ENCODE peak calls at places on chromosome 16, in six cellular contexts. D is HT1080; B is iPS-NIHi11; L is H9; S is CD4-positive, alpha-beta memory T cell; E is NCI-H1105 treated with DMSO at 0.1 percent for 48 hours. T is an unnamed sample.
A peak's percentile ranks its signal among the peaks of the same experiment; 100 is the strongest.

GRCh38 chr16:55835578-55835977 is 2.7 kb upstream of the CES1 start:
- DNase-seq in S (no peak), B (no peak), L (no peak), E (no peak), D (no peak), T (no peak)

GRCh38 chr16:30942421-30942796 is 6.5 kb upstream of the ORAI3 start:
- DNase-seq in D (no peak), B (no peak), E (no peak), S (no peak), L (no peak), T (no peak)

GRCh38 chr16:72876221-72876620 is 171.7 kb downstream of the ZFHX3 start:
- DNase-seq in E (no peak), L (no peak), D (peak; percentile 88), S (no peak), B (no peak), T (no peak)

GRCh38 chr16:49419016-49419415 is 45.4 kb downstream of the C16orf78 start:
- DNase-seq in L (no peak), E (no peak), S (no peak), D (no peak), B (no peak), T (no peak)

GRCh38 chr16:25064967-25065366 is 46.6 kb upstream of the LCMT1 start:
- DNase-seq in L (no peak), E (no peak), B (no peak), S (no peak), D (no peak), T (no peak)

GRCh38 chr16:73095885-73096341 is 48.0 kb upstream of the ZFHX3 start:
- DNase-seq in S (no peak), E (peak; percentile 83), D (no peak), B (peak; percentile 29), L (no peak), T (no peak)

GRCh38 chr16:31224092-31224955 is 7.4 kb upstream of the PYDC1 start:
- DNase-seq in E (no peak), S (no peak), L (peak; percentile 51), D (no peak), B (no peak), T (no peak)

GRCh38 chr16:50272111-50272571 is 5.8 kb downstream of the ADCY7 start:
- DNase-seq in S (no peak), L (no peak), D (no peak), B (no peak), E (no peak), T (no peak)

GRCh38 chr16:28110479-28110878 is 47.0 kb upstream of the GSG1L start:
- DNase-seq in L (no peak), S (no peak), D (no peak), E (no peak), B (no peak), T (no peak)

GRCh38 chr16:81416749-81417148 is 27.9 kb upstream of the CMIP start:
- DNase-seq in E (no peak), S (no peak), B (no peak), L (no peak), D (no peak), T (no peak)

GRCh38 chr16:10736926-10737625 is 6.6 kb upstream of the NUBP1 start:
- DNase-seq in L (peak; percentile 60), E (peak; percentile 78), B (peak; percentile 74), D (peak; percentile 62), S (peak; percentile 78), T (peak; percentile 70)

GRCh38 chr16:29307598-29308507 is 98.7 kb downstream of the NPIPB11 start:
- DNase-seq in E (no peak), B (no peak), S (no peak), D (peak; percentile 41), L (no peak), T (no peak)

GRCh38 chr16:55672471-55672870 is 16.7 kb downstream of the SLC6A2 start:
- DNase-seq in L (no peak), S (no peak), E (no peak), B (no peak), D (peak; percentile 16), T (no peak)

GRCh38 chr16:57477531-57478202 is 8.6 kb downstream of the DOK4 start:
- DNase-seq in L (no peak), E (no peak), B (no peak), S (no peak), D (no peak), T (no peak)

GRCh38 chr16:88376053-88376834 is 6.5 kb upstream of the ZNF469 start:
- DNase-seq in D (no peak), S (no peak), E (no peak), B (no peak), L (no peak), T (no peak)

GRCh38 chr16:81071816-81072215 is 5.2 kb downstream of the C16orf46 start:
- DNase-seq in E (no peak), D (peak; percentile 56), L (no peak), B (no peak), S (no peak), T (no peak)

GRCh38 chr16:89737341-89738071 is 16.2 kb downstream of the ZNF276 start:
- DNase-seq in S (peak; percentile 81), B (no peak), E (no peak), L (no peak), D (no peak), T (no peak)